ENCODE peak calls at places on chromosome 3, in ten cellular contexts. C is iPS DF 6.9; U is C1 segment of cervical spinal cord; O is activated gamma-delta T cell treated with anti-CD3 and anti-CD28 coated beads, Interleukin-2, amount 50 U/mL, for 16 hours; Z is NCI-H2081; D is epithelial cell of esophagus; J is NCI-H2171; Y is A549; K is HCT116; R is mucosa of descending colon. S is an unnamed sample.

GRCh38 chr3:38600551-38600950 is 48.9 kb downstream of the SCN5A start:
- DNase-seq in C (no peak), U (no peak), O (no peak), Z (no peak), D (no peak), J (no peak), Y (no peak), K (no peak), R (no peak), S (no peak)

GRCh38 chr3:138265745-138266144 is 63.9 kb downstream of the NME9 start:
- DNase-seq in C (no peak), U (no peak), O (no peak), Z (no peak), D (no peak), J (no peak), Y (no peak), K (no peak), R (no peak), S (no peak)

GRCh38 chr3:134864644-134865043 is 69.6 kb downstream of the EPHB1 start:
- DNase-seq in C (no peak), U (no peak), O (no peak), Z (no peak), D (no peak), J (no peak), Y (no peak), K (no peak), R (no peak), S (no peak)

GRCh38 chr3:108552267-108553159 is 36.7 kb downstream of the CIP2A start:
- DNase-seq in C (no peak), U (no peak), O (no peak), Z (peak), D (peak), J (peak), Y (peak), K (peak), R (peak), S (no peak)

GRCh38 chr3:58117561-58118305 is 93.0 kb downstream of the DNASE1L3 start:
- DNase-seq in C (no peak), U (no peak), O (no peak), Z (no peak), D (no peak), J (no peak), Y (no peak), K (no peak), R (peak), S (no peak)

GRCh38 chr3:123371859-123372767 is 76.8 kb downstream of the ADCY5 start:
- DNase-seq in C (no peak), U (no peak), O (no peak), Z (no peak), D (no peak), J (peak), Y (no peak), K (no peak), R (no peak), S (no peak)

GRCh38 chr3:101066776-101067175 is 73.6 kb upstream of the ABI3BP start:
- DNase-seq in C (no peak), U (no peak), O (no peak), Z (no peak), D (peak), J (no peak), Y (no peak), K (no peak), R (no peak), S (no peak)

GRCh38 chr3:51622402-51622801 is 48.6 kb upstream of the TEX264 start:
- DNase-seq in C (no peak), U (no peak), O (no peak), Z (no peak), D (peak), J (no peak), Y (no peak), K (no peak), R (no peak), S (no peak)

GRCh38 chr3:179432021-179432420 is 19.2 kb downstream of the GNB4 start:
- DNase-seq in C (no peak), U (peak), O (no peak), Z (no peak), D (no peak), J (no peak), Y (no peak), K (no peak), R (peak), S (no peak)

GRCh38 chr3:61381745-61382392 is 130.6 kb upstream of the FHIT start:
- DNase-seq in C (no peak), U (no peak), O (no peak), Z (peak), D (peak), J (no peak), Y (peak), K (peak), R (peak), S (no peak)

GRCh38 chr3:49020335-49021212 is 1.3 kb upstream of the NDUFAF3 start:
- DNase-seq in C (no peak), U (no peak), O (no peak), Z (no peak), D (no peak), J (no peak), Y (no peak), K (no peak), R (peak), S (no peak)

GRCh38 chr3:33060609-33061337 is 36.2 kb downstream of the GLB1 start:
- DNase-seq in C (no peak), U (no peak), O (no peak), Z (no peak), D (no peak), J (no peak), Y (no peak), K (no peak), R (peak), S (no peak)

GRCh38 chr3:135238201-135238600 is 443.1 kb downstream of the EPHB1 start:
- DNase-seq in C (no peak), U (no peak), O (no peak), Z (peak), D (no peak), J (peak), Y (no peak), K (no peak), R (no peak), S (no peak)

GRCh38 chr3:183116051-183116614 is 16.8 kb upstream of the MCCC1 start:
- DNase-seq in C (peak), U (peak), O (peak), Z (peak), D (peak), J (peak), Y (peak), K (no peak), R (peak), S (no peak)

GRCh38 chr3:150970665-150971327 is 1.7 kb downstream of the CLRN1 start:
- DNase-seq in C (no peak), U (no peak), O (no peak), Z (no peak), D (peak), J (no peak), Y (peak), K (peak), R (no peak), S (no peak)

GRCh38 chr3:31409866-31410265 is 122.9 kb upstream of the STT3B start:
- DNase-seq in C (no peak), U (no peak), O (no peak), Z (no peak), D (no peak), J (no peak), Y (no peak), K (no peak), R (no peak), S (no peak)

GRCh38 chr3:33355611-33356010 is 78.4 kb downstream of the FBXL2 start:
- DNase-seq in C (no peak), U (no peak), O (no peak), Z (no peak), D (peak), J (no peak), Y (peak), K (no peak), R (peak), S (no peak)

GRCh38 chr3:14823910-14824629 is 5.3 kb downstream of the FGD5 start:
- DNase-seq in C (no peak), U (no peak), O (no peak), Z (no peak), D (peak), J (no peak), Y (no peak), K (no peak), R (no peak), S (no peak)

GRCh38 chr3:123448503-123449091 is at the start of gene ADCY5:
- DNase-seq in C (no peak), U (no peak), O (no peak), Z (no peak), D (peak), J (no peak), Y (peak), K (no peak), R (peak), S (no peak)

GRCh38 chr3:36212291-36212690 is 168.0 kb upstream of the STAC start:
- DNase-seq in C (no peak), U (no peak), O (no peak), Z (no peak), D (no peak), J (no peak), Y (peak), K (no peak), R (no peak), S (no peak)

GRCh38 chr3:11379238-11379823 is 107.1 kb downstream of the ATG7 start:
- DNase-seq in C (no peak), U (no peak), O (no peak), Z (peak), D (peak), J (no peak), Y (peak), K (peak), R (peak), S (no peak)

GRCh38 chr3:177463863-177464262 is 266.6 kb upstream of the TBL1XR1 start:
- DNase-seq in C (no peak), U (no peak), O (no peak), Z (no peak), D (peak), J (no peak), Y (no peak), K (no peak), R (no peak), S (no peak)

S was measured in keratinocyte.